ENCODE peak calls at places on chromosome 5, in ten cellular contexts. U, B, J, E, P, M, W, F, S and N are unnamed samples.

GRCh38 chr5:151315998-151316597 is 12.5 kb upstream of the SLC36A3 start:
- DNase-seq in W (peak), E (peak), J (peak), F (peak), U (peak), M (peak), S (peak), P (peak), B (peak), N (no peak)

GRCh38 chr5:97563258-97563657 is 380.2 kb upstream of the RIOK2 start:
- DNase-seq in U (no peak), E (no peak), F (no peak), P (no peak), W (no peak), J (no peak), S (no peak), B (no peak), M (no peak), N (no peak)

GRCh38 chr5:159451197-159452052 is 121.1 kb upstream of the IL12B start:
- DNase-seq in B (peak), J (no peak), E (peak), U (peak), F (peak), W (no peak), P (no peak), S (peak), M (peak), N (no peak)

GRCh38 chr5:89946514-89946913 is 463.0 kb downstream of the CETN3 start:
- DNase-seq in E (no peak), B (no peak), P (no peak), M (no peak), U (no peak), F (no peak), S (no peak), J (no peak), W (no peak), N (no peak)

GRCh38 chr5:135705941-135706340 is 127.2 kb upstream of the CXCL14 start:
- DNase-seq in J (no peak), E (no peak), S (no peak), W (no peak), M (no peak), B (no peak), P (no peak), F (no peak), U (peak), N (no peak)

GRCh38 chr5:151651997-151652645 is 34.6 kb downstream of the SPARC start:
- DNase-seq in M (no peak), F (peak), E (peak), J (peak), U (peak), S (peak), B (peak), P (peak), W (peak), N (peak)

GRCh38 chr5:94245608-94246007 is 372.8 kb downstream of the KIAA0825 start:
- DNase-seq in B (peak), U (no peak), F (peak), J (no peak), S (no peak), M (no peak), E (peak), W (no peak), P (no peak), N (no peak)

GRCh38 chr5:160514191-160514590 is 92.5 kb downstream of the PTTG1 start:
- DNase-seq in U (no peak), P (no peak), W (no peak), F (no peak), B (no peak), E (no peak), J (no peak), M (no peak), S (no peak), N (no peak)

GRCh38 chr5:125717209-125717608 is 706.0 kb upstream of the GRAMD2B start:
- DNase-seq in J (no peak), E (peak), U (no peak), B (peak), W (no peak), P (no peak), F (peak), M (peak), S (no peak), N (no peak)

GRCh38 chr5:1315018-1315708 is 20.3 kb upstream of the TERT start:
- DNase-seq in S (no peak), E (no peak), U (no peak), P (no peak), B (no peak), M (no peak), F (no peak), J (peak), W (no peak), N (peak)

GRCh38 chr5:17192191-17192590 is 25.2 kb upstream of the BASP1 start:
- DNase-seq in P (no peak), E (no peak), W (no peak), U (peak), M (no peak), F (no peak), J (no peak), B (no peak), S (no peak), N (no peak)

GRCh38 chr5:41406944-41407343 is 103.5 kb downstream of the PLCXD3 start:
- DNase-seq in M (no peak), E (no peak), B (no peak), U (no peak), J (no peak), S (no peak), W (no peak), P (no peak), F (no peak), N (no peak)

GRCh38 chr5:97839338-97840081 is 656.5 kb upstream of the RIOK2 start:
- DNase-seq in B (peak), F (peak), S (no peak), E (peak), P (no peak), M (no peak), U (no peak), J (no peak), W (no peak), N (no peak)

GRCh38 chr5:94977437-94977836 is 307.5 kb downstream of the MCTP1 start:
- DNase-seq in F (no peak), M (no peak), S (no peak), J (no peak), E (no peak), B (no peak), P (no peak), U (no peak), W (no peak), N (no peak)

GRCh38 chr5:66329078-66329477 is 185.0 kb downstream of the SREK1 start:
- DNase-seq in F (peak), M (no peak), E (no peak), B (no peak), J (no peak), S (no peak), P (no peak), W (no peak), U (no peak), N (no peak)

GRCh38 chr5:74767579-74767913 is 497 bp downstream of the NSA2 start:
- DNase-seq in W (peak), B (no peak), S (no peak), P (peak), J (no peak), E (peak), F (peak), U (no peak), M (no peak), N (no peak)

GRCh38 chr5:112668016-112668415 is 69.7 kb upstream of the APC start:
- DNase-seq in U (no peak), P (no peak), E (peak), B (no peak), F (no peak), W (no peak), M (no peak), J (no peak), S (no peak), N (no peak)

GRCh38 chr5:60026174-60026573 is 132.6 kb upstream of the PDE4D start:
- DNase-seq in P (no peak), E (peak), M (peak), U (no peak), B (peak), J (no peak), S (no peak), W (no peak), F (peak), N (no peak)

GRCh38 chr5:151904921-151905320 is 19.7 kb downstream of the GLRA1 start:
- DNase-seq in E (no peak), M (no peak), U (no peak), P (no peak), W (no peak), S (no peak), J (no peak), B (peak), F (no peak), N (no peak)

GRCh38 chr5:159987031-159987674 is 21.8 kb upstream of the TTC1 start:
- DNase-seq in J (peak), U (peak), B (peak), F (peak), P (peak), M (no peak), W (peak), S (peak), E (peak), N (peak)

GRCh38 chr5:91383956-91384300 is 811 bp upstream of the ARRDC3 start:
- DNase-seq in J (no peak), W (no peak), B (no peak), S (peak), E (no peak), U (peak), F (no peak), M (no peak), P (no peak), N (no peak)

GRCh38 chr5:92887254-92887653 is 693.8 kb downstream of the NR2F1-AS1 start:
- DNase-seq in F (no peak), B (no peak), P (no peak), M (no peak), E (no peak), U (no peak), W (no peak), S (no peak), J (no peak), N (no peak)

GRCh38 chr5:143094087-143094511 is 309.4 kb downstream of the NR3C1 start:
- DNase-seq in W (peak), P (no peak), M (no peak), J (no peak), S (no peak), U (peak), E (peak), F (peak), B (peak), N (no peak)

GRCh38 chr5:138784590-138784989 is 31.4 kb downstream of the CTNNA1 start:
- DNase-seq in M (no peak), B (peak), U (no peak), E (peak), F (no peak), P (no peak), W (no peak), J (no peak), S (no peak), N (no peak)

GRCh38 chr5:2017540-2018389 is 135.0 kb upstream of the IRX4 start:
- DNase-seq in U (no peak), M (no peak), J (no peak), W (no peak), E (peak), P (peak), B (no peak), F (no peak), S (no peak), N (no peak)

GRCh38 chr5:64505769-64506566 is at the start of gene RGS7BP:
- DNase-seq in F (peak), M (no peak), P (no peak), J (peak), S (no peak), U (peak), B (peak), W (peak), E (peak), N (no peak)

GRCh38 chr5:77302247-77302646 is 91.8 kb downstream of the PDE8B start:
- DNase-seq in J (no peak), W (no peak), F (no peak), M (no peak), B (no peak), U (no peak), P (no peak), E (no peak), S (no peak), N (no peak)

GRCh38 chr5:131104169-131104775 is 60.8 kb downstream of the HINT1 start:
- DNase-seq in W (no peak), E (no peak), P (no peak), B (no peak), F (peak), M (no peak), S (no peak), U (no peak), J (no peak), N (no peak)

GRCh38 chr5:112436139-112436538 is 17.1 kb upstream of the EPB41L4A start:
- DNase-seq in W (no peak), M (no peak), J (no peak), B (no peak), S (no peak), U (no peak), E (no peak), F (no peak), P (no peak), N (no peak)

GRCh38 chr5:31106742-31107546 is 86.5 kb upstream of the CDH6 start:
- DNase-seq in J (no peak), U (no peak), P (no peak), F (no peak), E (peak), M (no peak), W (no peak), S (no peak), B (peak), N (no peak)

GRCh38 chr5:33160871-33161270 is 279.9 kb upstream of the TARS1 start:
- DNase-seq in E (no peak), P (no peak), W (no peak), J (no peak), S (no peak), M (no peak), F (no peak), B (no peak), U (no peak), N (no peak)

GRCh38 chr5:53424691-53425597 is 55.5 kb upstream of the FST start:
- DNase-seq in W (no peak), F (peak), U (no peak), J (no peak), P (no peak), B (no peak), E (no peak), S (no peak), M (no peak), N (no peak)
- TF ChIP-seq CTCF in W (no peak), F (no peak), U (no peak), J (no peak), P (no peak), B (no peak), E (no peak), S (no peak), M (no peak), N (no peak)

GRCh38 chr5:141637693-141638419 is 1.1 kb downstream of the RELL2 start:
- DNase-seq in U (peak), M (no peak), F (no peak), W (peak), E (peak), S (peak), B (peak), P (peak), J (peak), N (no peak)
- TF ChIP-seq CTCF in U (peak), M (peak), F (peak), W (peak), E (peak), S (peak), B (peak), P (peak), J (peak), N (peak)

DNA sequence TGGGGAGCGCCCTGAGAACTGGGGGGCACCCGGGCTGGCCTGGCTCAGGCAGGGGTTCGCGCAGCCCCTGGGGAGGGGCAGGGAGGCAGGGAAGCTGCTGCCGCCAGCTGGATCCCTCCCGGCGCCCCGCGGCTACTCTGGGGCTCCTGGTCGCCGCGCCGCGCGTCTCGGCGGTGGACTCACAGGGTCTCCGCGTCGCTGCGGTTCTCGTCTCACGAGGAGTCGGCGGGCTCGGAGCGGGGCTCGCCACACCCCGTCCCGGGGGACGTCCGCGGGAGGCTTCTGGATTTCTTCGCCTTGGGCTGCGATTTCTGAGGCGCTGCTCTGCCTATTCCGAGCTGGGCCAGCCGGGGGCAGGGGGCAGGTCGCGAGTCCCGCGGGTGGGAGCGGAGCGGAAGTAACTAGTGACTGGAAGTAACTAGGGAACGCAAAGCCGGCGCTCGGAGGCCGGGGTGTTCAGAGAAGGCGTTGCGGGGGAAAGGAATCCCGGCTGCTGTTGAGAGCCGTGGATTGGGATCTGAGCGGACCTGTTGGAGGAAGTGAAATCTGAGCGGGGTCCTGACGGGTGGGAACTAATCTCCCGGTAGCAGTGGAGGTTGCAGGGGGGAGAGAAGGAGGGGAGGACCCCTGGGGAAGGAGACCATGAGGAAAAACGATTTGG is 509 bp downstream of the CYSTM1 start:
- DNase-seq in E (peak), W (peak), S (peak), U (peak), M (no peak), P (peak), F (peak), J (peak), B (peak), N (peak)
- TF ChIP-seq CTCF in E (peak), W (no peak), S (no peak), U (peak), M (no peak), P (no peak), F (no peak), J (no peak), B (peak), N (peak)

DNA sequence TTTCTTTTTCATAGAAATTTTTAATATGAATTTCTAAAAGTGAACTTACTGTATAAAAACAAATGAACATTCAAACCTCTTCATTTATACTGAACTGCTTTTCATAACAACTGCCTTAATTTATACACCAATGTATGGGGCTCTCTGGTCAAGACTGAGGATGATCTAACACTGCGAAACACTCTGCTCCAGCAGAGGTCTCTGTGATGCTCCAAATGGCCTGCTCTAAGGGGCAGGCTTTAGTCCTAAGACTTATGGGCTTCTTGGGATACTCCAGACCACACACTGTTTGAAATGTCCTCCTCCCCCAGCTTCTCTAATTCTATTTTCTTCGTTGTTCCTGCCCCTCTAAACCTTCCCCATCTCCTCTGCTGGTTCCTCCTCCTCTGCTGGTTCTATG is 58.5 kb downstream of the LIFR start:
- DNase-seq in U (no peak), F (no peak), B (peak), E (peak), S (no peak), J (no peak), W (no peak), M (no peak), P (no peak), N (no peak)
- TF ChIP-seq CTCF in U (no peak), F (no peak), B (no peak), E (no peak), S (no peak), J (no peak), W (no peak), M (peak), P (no peak), N (no peak)